ENCODE peak calls at places on chromosomes 1 and 21, in seven cellular contexts. N is HepG2, U is H1, P is GM12878, K is SK-N-SH, Y is HCT116, G is K562. D is an unnamed sample.

GRCh38 chr1:57696904-57697303 is 273.0 kb upstream of the DAB1 start:
- DNase-seq in G (no peak), P (no peak), N (no peak), Y (no peak), K (no peak), U (no peak), D (no peak)

GRCh38 chr1:186330758-186331157 is 44.3 kb downstream of the TPR start:
- DNase-seq in Y (peak), N (peak), U (no peak), G (no peak), P (no peak), K (no peak), D (peak)

GRCh38 chr1:16677552-16678423 is 11.0 kb upstream of the RNU1-3 start:
- DNase-seq in Y (peak), G (peak), K (peak), U (peak), N (peak), P (peak), D (peak)

GRCh38 chr1:218557731-218558130 is 212.6 kb downstream of the TGFB2 start:
- DNase-seq in P (no peak), G (no peak), K (peak), U (no peak), N (no peak), Y (no peak), D (no peak)

GRCh38 chr1:88943221-88943620 is 49.2 kb downstream of the KYAT3 start:
- DNase-seq in U (no peak), P (no peak), N (no peak), K (no peak), Y (no peak), G (no peak), D (no peak)

GRCh38 chr1:152459596-152460528 is 45.8 kb upstream of the CRNN start:
- DNase-seq in N (peak), G (peak), Y (peak), U (peak), P (peak), K (peak), D (peak)

GRCh38 chr21:45409466-45410150 is 4.6 kb downstream of the COL18A1 start:
- DNase-seq in P (no peak), G (no peak), K (peak), N (peak), U (no peak), Y (no peak), D (no peak)

GRCh38 chr1:8343464-8344001 is 25.6 kb downstream of the SLC45A1 start:
- DNase-seq in Y (peak), G (no peak), U (no peak), K (no peak), N (peak), P (no peak), D (no peak)

GRCh38 chr1:7576946-7577657 is 194.0 kb upstream of the VAMP3 start:
- DNase-seq in N (no peak), G (peak), K (no peak), Y (peak), P (no peak), U (no peak), D (no peak)

GRCh38 chr1:230084408-230085177 is 17.6 kb downstream of the GALNT2 start:
- DNase-seq in N (peak), P (no peak), Y (peak), U (no peak), G (no peak), K (peak), D (no peak)

GRCh38 chr1:167683641-167684502 is 37.9 kb upstream of the MPZL1 start:
- DNase-seq in Y (no peak), K (peak), P (no peak), U (peak), G (no peak), N (no peak), D (peak)

GRCh38 chr1:81800741-81801031 is at the start of gene ADGRL2:
- DNase-seq in P (no peak), G (no peak), K (peak), Y (no peak), U (no peak), N (no peak), D (peak)

GRCh38 chr1:214660900-214661299 is 57.9 kb downstream of the CENPF start:
- DNase-seq in N (peak), Y (no peak), P (no peak), K (no peak), G (no peak), U (no peak), D (no peak)

GRCh38 chr1:98027044-98027443 is 106.2 kb upstream of the DPYD start:
- DNase-seq in G (no peak), P (no peak), N (no peak), Y (no peak), U (no peak), K (no peak), D (no peak)

GRCh38 chr1:20551945-20552727 is at the start of gene FAM43B:
- DNase-seq in U (peak), Y (no peak), N (peak), P (no peak), K (peak), G (peak), D (no peak)

GRCh38 chr21:31505975-31506374 is 153.5 kb upstream of the SOD1 start:
- DNase-seq in N (no peak), G (no peak), U (no peak), P (no peak), Y (no peak), K (no peak), D (no peak)

GRCh38 chr1:176315519-176316220 is 108.6 kb upstream of the COP1 start:
- DNase-seq in N (no peak), U (no peak), K (no peak), G (no peak), P (peak), Y (no peak), D (no peak)

GRCh38 chr1:3553166-3553939 is 58.0 kb downstream of the MEGF6 start:
- DNase-seq in G (no peak), Y (no peak), N (no peak), P (no peak), U (no peak), K (peak), D (no peak)

GRCh38 chr1:201217146-201217545 is 26.5 kb downstream of the IGFN1 start:
- DNase-seq in P (no peak), K (no peak), Y (no peak), N (no peak), U (peak), G (no peak), D (no peak)

GRCh38 chr1:17120962-17121837 is 1.9 kb upstream of the PADI2 start:
- DNase-seq in U (no peak), K (no peak), G (peak), Y (no peak), P (no peak), N (peak), D (no peak)

GRCh38 chr1:32353431-32353830 is 8.9 kb downstream of the FAM229A start:
- DNase-seq in K (no peak), G (no peak), Y (no peak), P (no peak), U (no peak), N (no peak), D (no peak)

GRCh38 chr1:89221341-89221740 is 22.6 kb upstream of the GBP4 start:
- DNase-seq in K (no peak), P (no peak), N (no peak), G (no peak), Y (no peak), U (no peak), D (no peak)

GRCh38 chr1:151547900-151548230 is 7.8 kb downstream of the TUFT1 start:
- DNase-seq in G (no peak), U (no peak), Y (no peak), N (no peak), P (no peak), K (no peak), D (no peak)

GRCh38 chr1:182702826-182703524 is 18.6 kb upstream of the RGS8 start:
- DNase-seq in Y (no peak), U (no peak), N (no peak), P (no peak), G (no peak), K (peak), D (no peak)

GRCh38 chr1:201471772-201472171 is 2.8 kb upstream of the PHLDA3 start:
- DNase-seq in U (no peak), P (no peak), K (no peak), Y (no peak), N (no peak), G (no peak), D (no peak)

GRCh38 chr21:38794978-38795377 is 10.8 kb upstream of the ETS2 start:
- DNase-seq in N (no peak), G (no peak), P (no peak), Y (no peak), U (no peak), K (no peak), D (no peak)

GRCh38 chr1:66311092-66311491 is 222.9 kb upstream of the SGIP1 start:
- DNase-seq in Y (no peak), N (no peak), U (no peak), G (no peak), P (no peak), K (no peak), D (no peak)

GRCh38 chr1:159913451-159914192 is 11.7 kb downstream of the TAGLN2 start:
- DNase-seq in U (no peak), Y (no peak), G (no peak), P (no peak), N (no peak), K (no peak), D (no peak)

GRCh38 chr1:11523746-11524464 is 45.0 kb downstream of the DISP3 start:
- DNase-seq in K (no peak), N (no peak), Y (no peak), P (no peak), U (no peak), G (no peak), D (no peak)

GRCh38 chr1:107680579-107680985 is 284.4 kb downstream of the VAV3 start:
- DNase-seq in G (no peak), K (no peak), Y (no peak), U (no peak), N (peak), P (no peak), D (no peak)

GRCh38 chr1:43703836-43704235 is 3.5 kb upstream of the ST3GAL3 start:
- DNase-seq in P (no peak), N (no peak), K (no peak), Y (no peak), G (no peak), U (no peak), D (no peak)

GRCh38 chr1:152783095-152783494 is 3.0 kb upstream of the LCE1E start:
- DNase-seq in K (no peak), U (no peak), Y (no peak), P (no peak), G (no peak), N (no peak), D (no peak)

GRCh38 chr1:23475134-23475628 is 8.8 kb downstream of the ASAP3 start:
- DNase-seq in G (no peak), N (no peak), K (no peak), U (no peak), P (no peak), Y (no peak), D (no peak)

GRCh38 chr1:20830378-20830777 is 43.3 kb upstream of the HP1BP3 start:
- DNase-seq in G (no peak), N (no peak), P (no peak), Y (no peak), U (no peak), K (no peak), D (no peak)

GRCh38 chr1:2614145-2614544 is 18.7 kb downstream of the MMEL1 start:
- DNase-seq in K (no peak), N (no peak), Y (no peak), P (no peak), U (no peak), G (no peak), D (no peak)

GRCh38 chr1:185681034-185681633 is 53.1 kb upstream of the HMCN1 start:
- DNase-seq in N (peak), U (no peak), P (peak), K (peak), Y (peak), G (no peak), D (peak)

GRCh38 chr1:177170756-177171535 is at the start of gene BRINP2:
- DNase-seq in G (no peak), P (no peak), K (peak), U (peak), Y (no peak), N (no peak), D (peak)

GRCh38 chr1:59017501-59018231 is 233.8 kb upstream of the JUN start:
- DNase-seq in G (no peak), U (no peak), P (no peak), Y (no peak), K (no peak), N (no peak), D (no peak)

GRCh38 chr1:59013928-59014279 is 230.1 kb upstream of the JUN start:
- DNase-seq in N (no peak), G (no peak), Y (no peak), P (no peak), K (no peak), U (no peak), D (no peak)

GRCh38 chr1:59016390-59016789 is 232.5 kb upstream of the JUN start:
- DNase-seq in U (no peak), G (no peak), P (no peak), K (no peak), N (no peak), Y (no peak), D (no peak)

GRCh38 chr1:59014827-59015226 is 231.0 kb upstream of the JUN start:
- DNase-seq in N (no peak), G (no peak), Y (no peak), K (no peak), P (no peak), U (no peak), D (no peak)

DNA sequence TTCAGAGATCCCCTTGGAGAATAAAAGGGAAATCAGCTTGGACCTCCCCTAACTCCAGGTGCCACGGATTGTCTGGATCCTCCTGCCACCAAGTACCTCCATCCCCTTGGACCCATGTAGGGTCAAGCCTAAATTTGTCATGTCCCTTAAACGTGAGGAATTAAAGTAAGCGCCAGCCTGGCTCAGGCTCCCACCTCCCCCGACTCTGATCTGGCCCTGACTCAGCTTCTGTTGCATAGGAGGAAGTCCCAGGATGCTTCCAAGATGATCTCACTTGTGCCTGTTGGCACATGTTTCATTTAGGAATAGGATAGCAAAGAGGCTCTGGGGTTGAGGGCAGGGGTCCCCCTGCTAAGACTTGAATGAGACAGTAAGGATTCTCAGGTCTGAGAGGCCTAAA is 231.9 kb upstream of the JUN start:
- DNase-seq in Y (no peak), G (no peak), P (no peak), N (no peak), U (no peak), K (no peak), D (no peak)
- TF ChIP-seq YY1 in Y (no peak), G (no peak), P (no peak), N (no peak), U (no peak), K (no peak), D (no peak)

DNA sequence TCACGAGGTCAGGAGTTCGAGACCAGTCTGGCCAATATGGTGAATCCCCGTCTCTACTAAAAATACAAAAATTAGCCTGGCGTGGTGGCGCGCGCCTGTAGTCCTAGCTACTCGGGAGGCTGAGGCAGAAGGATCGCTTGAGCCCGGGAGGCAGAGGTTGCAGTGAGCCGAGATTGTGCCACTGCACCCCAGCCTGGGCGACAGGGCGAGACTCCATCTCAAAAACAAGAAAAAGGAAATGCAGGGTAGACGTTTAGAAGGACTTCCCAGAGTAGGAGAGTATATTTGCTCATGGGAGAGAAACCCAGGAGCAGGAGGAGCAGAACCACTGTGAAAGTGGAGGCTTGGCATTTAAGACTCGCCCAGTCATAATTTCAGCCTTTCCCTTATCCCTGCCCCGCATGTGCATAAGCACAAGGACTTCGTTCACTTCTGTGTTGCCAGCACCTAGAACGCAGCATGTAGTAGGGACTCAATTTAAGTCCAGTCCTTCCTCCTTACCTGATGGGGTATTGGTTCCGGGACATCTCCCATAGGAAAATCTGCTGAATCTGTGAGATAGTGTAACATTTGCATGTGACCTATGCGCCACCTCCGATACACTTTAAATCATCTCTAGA is 5.2 kb upstream of the MEF2D start:
- DNase-seq in U (no peak), G (no peak), K (no peak), P (no peak), N (no peak), Y (no peak), D (no peak)
- H3K4me3 ChIP-seq in U (peak), G (no peak), K (peak), P (peak), N (no peak), Y (no peak), D (no peak)

GRCh38 chr1:226821719-226822085 is 48.7 kb upstream of the PSEN2 start:
- DNase-seq in P (no peak), U (no peak), N (no peak), G (no peak), K (peak), Y (no peak), D (no peak)
- TF ChIP-seq YY1 in P (no peak), U (no peak), N (no peak), G (no peak), K (no peak), Y (no peak), D (no peak)

GRCh38 chr1:192243721-192244120 is 73.1 kb upstream of the RGS21 start:
- DNase-seq in Y (no peak), U (no peak), K (no peak), N (no peak), P (no peak), G (no peak), D (no peak)
- H3K4me3 ChIP-seq in Y (no peak), U (no peak), K (no peak), N (no peak), P (no peak), G (no peak), D (no peak)

GRCh38 chr1:110337704-110338199 is 1.4 kb upstream of the RBM15 start:
- DNase-seq in G (peak), K (peak), N (peak), U (peak), Y (no peak), P (no peak), D (peak)
- TF ChIP-seq YY1 in G (no peak), K (no peak), N (no peak), U (no peak), Y (no peak), P (no peak), D (no peak)

DNA sequence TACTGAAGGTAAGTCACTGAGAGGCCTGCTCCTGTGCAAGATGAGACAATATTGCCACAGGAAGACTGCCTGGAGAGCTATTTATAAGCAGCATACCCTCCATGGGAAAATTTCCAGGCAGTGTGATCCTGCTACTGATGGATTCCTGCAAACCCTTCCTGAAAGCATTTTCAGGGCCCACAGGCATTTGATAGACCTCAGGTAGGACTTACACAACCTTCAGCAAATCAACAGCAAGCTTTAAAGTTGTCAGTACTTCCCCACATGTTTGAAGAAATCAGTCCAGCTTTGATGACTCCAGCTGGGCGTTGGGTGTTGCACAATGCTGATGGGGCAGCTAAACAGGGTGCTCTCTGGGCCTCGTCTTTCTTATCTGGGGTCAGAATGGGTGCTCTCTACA is 108.8 kb downstream of the PLXNA2 start:
- DNase-seq in U (no peak), P (no peak), N (peak), G (no peak), Y (no peak), K (no peak), D (no peak)
- H3K4me3 ChIP-seq in U (no peak), P (no peak), N (no peak), G (no peak), Y (no peak), K (no peak), D (no peak)

GRCh38 chr1:63894627-63895256 is 120.9 kb downstream of the ROR1 start:
- DNase-seq in U (no peak), G (no peak), N (no peak), Y (no peak), K (no peak), P (no peak), D (no peak)

GRCh38 chr1:63891211-63891610 is 117.4 kb downstream of the ROR1 start:
- DNase-seq in G (no peak), N (no peak), U (no peak), Y (no peak), K (no peak), P (peak), D (no peak)

GRCh38 chr1:63893976-63894375 is 120.2 kb downstream of the ROR1 start:
- DNase-seq in N (no peak), K (no peak), Y (no peak), G (no peak), P (no peak), U (no peak), D (no peak)

GRCh38 chr1:63890468-63890867 is 116.7 kb downstream of the ROR1 start:
- DNase-seq in U (no peak), N (no peak), P (no peak), K (no peak), G (no peak), Y (no peak), D (no peak)

GRCh38 chr1:63892632-63893395 is 119.0 kb downstream of the ROR1 start:
- DNase-seq in Y (no peak), K (peak), U (no peak), N (no peak), G (no peak), P (peak), D (no peak)
- TF ChIP-seq YY1 in Y (no peak), K (no peak), U (no peak), N (no peak), G (no peak), P (no peak), D (no peak)

GRCh38 chr1:46041974-46042373 is 90.5 kb downstream of the PIK3R3 start:
- DNase-seq in U (no peak), Y (no peak), K (no peak), G (no peak), P (no peak), N (no peak), D (no peak)
- H3K4me3 ChIP-seq in U (no peak), Y (no peak), K (no peak), G (no peak), P (peak), N (no peak), D (no peak)

GRCh38 chr1:157774412-157774811 is 2.5 kb downstream of the FCRL2 start:
- DNase-seq in P (no peak), G (no peak), K (no peak), Y (no peak), N (no peak), U (no peak), D (no peak)
- TF ChIP-seq YY1 in P (no peak), G (no peak), K (no peak), Y (no peak), N (no peak), U (no peak), D (no peak)

GRCh38 chr1:112196008-112196588 is 199.9 kb upstream of the CTTNBP2NL start:
- DNase-seq in N (no peak), Y (no peak), G (no peak), K (no peak), U (no peak), P (no peak), D (no peak)

GRCh38 chr1:112196731-112197130 is 199.3 kb upstream of the CTTNBP2NL start:
- DNase-seq in G (no peak), N (no peak), K (no peak), U (no peak), Y (no peak), P (no peak), D (no peak)
- H3K4me3 ChIP-seq in G (no peak), N (no peak), K (no peak), U (no peak), Y (no peak), P (no peak), D (no peak)